ENCODE peak calls at places on chromosomes 5 and 9, in ten cellular contexts. I is aorta; Q is heart left ventricle; Y is CD8-positive, alpha-beta memory T cell; W is lower leg skin; P is AG04450; R is neural progenitor cell; T is testis; K is foreskin fibroblast; N is cardiac muscle cell. M is an unnamed sample.

GRCh38 chr5:17192191-17192590 is 25.2 kb upstream of the BASP1 start:
- DNase-seq in I (no peak), Q (no peak), Y (no peak), W (no peak), P (no peak), R (no peak), T (peak; percentile 31), K (no peak), N (no peak), M (no peak)

GRCh38 chr5:139062910-139063663 is 135.1 kb downstream of the SIL1 start:
- DNase-seq in I (no peak), Q (no peak), Y (no peak), W (no peak), P (no peak), R (no peak), T (no peak), K (no peak), N (no peak), M (no peak)

GRCh38 chr5:142411656-142412425 is 87.0 kb upstream of the SPRY4 start:
- DNase-seq in I (no peak), Q (no peak), Y (no peak), W (no peak), P (no peak), R (no peak), T (no peak), K (no peak), N (no peak), M (no peak)

GRCh38 chr5:147507480-147508126 is 2.3 kb downstream of the DPYSL3 start:
- DNase-seq in I (no peak), Q (no peak), Y (no peak), W (no peak), P (no peak), R (no peak), T (no peak), K (peak; percentile 74), N (no peak), M (no peak)

GRCh38 chr9:91555132-91555531 is 131.5 kb upstream of the NFIL3 start:
- DNase-seq in I (no peak), Q (no peak), Y (no peak), W (no peak), P (no peak), R (no peak), T (no peak), K (peak; percentile 40), N (no peak), M (no peak)

GRCh38 chr5:598564-598890 is 13.6 kb upstream of the CEP72 start:
- DNase-seq in I (peak; percentile 5), Q (peak; percentile 10), Y (no peak), W (peak; percentile 72), P (no peak), R (no peak), T (no peak), K (no peak), N (no peak), M (no peak)

GRCh38 chr9:120715331-120715924 is 1.2 kb upstream of the MEGF9 start:
- DNase-seq in I (peak; percentile 82), Q (peak; percentile 58), Y (no peak), W (peak; percentile 94), P (no peak), R (peak; percentile 79), T (peak; percentile 51), K (peak; percentile 94), N (no peak), M (no peak)

GRCh38 chr9:12874395-12874794 is 99.6 kb downstream of the LURAP1L start:
- DNase-seq in I (no peak), Q (no peak), Y (no peak), W (no peak), P (no peak), R (no peak), T (no peak), K (no peak), N (no peak), M (no peak)

GRCh38 chr5:5132185-5132584 is 7.9 kb upstream of the ADAMTS16 start:
- DNase-seq in I (no peak), Q (no peak), Y (no peak), W (no peak), P (no peak), R (no peak), T (no peak), K (no peak), N (no peak), M (no peak)
- H3K4me3 ChIP-seq in I (no peak overlapping the region), Q (no peak overlapping the region), Y (no peak overlapping the region), W (no peak overlapping the region), P (no peak overlapping the region), R (no peak overlapping the region), T (no peak overlapping the region), K (no peak overlapping the region), N (no peak overlapping the region), M (no peak overlapping the region)

GRCh38 chr9:35521708-35522107 is 31.8 kb downstream of the RUSC2 start:
- DNase-seq in I (no peak), Q (peak; percentile 48), Y (no peak), W (no peak), P (peak; percentile 75), R (no peak), T (no peak), K (peak; percentile 59), N (peak; percentile 75), M (no peak)
- H3K4me3 ChIP-seq in I (no peak overlapping the region), Q (no peak overlapping the region), Y (no peak overlapping the region), W (no peak overlapping the region), P (peak overlapping the region; percentile 11), R (no peak overlapping the region), T (no peak overlapping the region), K (no peak overlapping the region), N (no peak overlapping the region), M (no peak overlapping the region)

GRCh38 chr5:73299665-73300435 is 126.9 kb downstream of the TMEM174 start:
- DNase-seq in I (no peak), Q (no peak), Y (no peak), W (no peak), P (no peak), R (peak; percentile 81), T (no peak), K (peak; percentile 60), N (no peak), M (no peak)
- H3K4me3 ChIP-seq in I (peak overlapping the region; percentile 5), Q (no peak overlapping the region), Y (no peak overlapping the region), W (no peak overlapping the region), P (peak overlapping the region; percentile 55), R (peak overlapping the region; percentile 31), T (peak overlapping the region; percentile 34), K (no peak overlapping the region), N (no peak overlapping the region), M (no peak overlapping the region)

GRCh38 chr5:179816401-179817070 is 4.2 kb upstream of the SQSTM1 start:
- DNase-seq in I (no peak), Q (no peak), Y (no peak), W (no peak), P (no peak), R (peak; percentile 46), T (no peak), K (peak; percentile 54), N (no peak), M (no peak)
- H3K4me3 ChIP-seq in I (peak overlapping the region; percentile 2), Q (peak overlapping the region; percentile 60), Y (no peak overlapping the region), W (peak overlapping the region; percentile 4), P (peak overlapping the region; percentile 25), R (peak overlapping the region; percentile 52), T (peak overlapping the region; percentile 60), K (peak overlapping the region; percentile 41), N (peak overlapping the region; percentile 17), M (no peak overlapping the region)